ENCODE peak calls at places on chromosomes 1 and 21, in four cellular contexts. K is right atrium auricular region, Y is lower lobe of right lung, C is fibroblast of pulmonary artery. Z is an unnamed sample.

GRCh38 chr1:184296466-184297243 is 90.2 kb upstream of the C1orf21 start:
- DNase-seq in K (peak; percentile 96), Y (peak; percentile 64), C (peak; percentile 97), Z (peak; percentile 66)

GRCh38 chr1:107640207-107640606 is 324.8 kb downstream of the VAV3 start:
- DNase-seq in K (no peak), Y (peak; percentile 41), C (no peak), Z (no peak)

GRCh38 chr1:70143052-70143659 is 62.2 kb downstream of the LRRC40 start:
- DNase-seq in K (no peak), Y (no peak), C (peak; percentile 55), Z (no peak)

GRCh38 chr1:225418598-225418997 is 9.2 kb downstream of the LBR start:
- DNase-seq in K (no peak), Y (no peak), C (no peak), Z (no peak)

GRCh38 chr21:31459457-31459856 is 115.4 kb upstream of the TIAM1 start:
- DNase-seq in K (no peak), Y (no peak), C (no peak), Z (no peak)

GRCh38 chr1:196271212-196271947 is 336.9 kb downstream of the KCNT2 start:
- DNase-seq in K (no peak), Y (no peak), C (no peak), Z (no peak)

GRCh38 chr1:204653590-204654340 is 31.8 kb downstream of the LRRN2 start:
- DNase-seq in K (no peak), Y (no peak), C (no peak), Z (no peak)

GRCh38 chr1:66733348-66734017 is 18.8 kb upstream of the DYNLT5 start:
- DNase-seq in K (no peak), Y (no peak), C (no peak), Z (no peak)

GRCh38 chr1:111743679-111744101 is 4.5 kb upstream of the INKA2 start:
- DNase-seq in K (no peak), Y (peak; percentile 27), C (peak; percentile 70), Z (no peak)

GRCh38 chr21:39637971-39638628 is 25.4 kb downstream of the B3GALT5 start:
- DNase-seq in K (no peak), Y (no peak), C (no peak), Z (no peak)

GRCh38 chr1:164366014-164366413 is 193.0 kb upstream of the PBX1 start:
- DNase-seq in K (no peak), Y (no peak), C (no peak), Z (no peak)

GRCh38 chr1:43315963-43316737 is 15.4 kb downstream of the TIE1 start:
- DNase-seq in K (no peak), Y (no peak), C (peak; percentile 45), Z (peak; percentile 36)

GRCh38 chr1:43425045-43425444 is 28.7 kb downstream of the HYI start:
- DNase-seq in K (no peak), Y (no peak), C (no peak), Z (no peak)

GRCh38 chr1:13808729-13809131 is 108.7 kb downstream of the PRDM2 start:
- DNase-seq in K (no peak), Y (no peak), C (peak; percentile 55), Z (peak; percentile 61)

GRCh38 chr1:95021794-95022193 is 51.0 kb downstream of the ALG14 start:
- DNase-seq in K (no peak), Y (no peak), C (peak; percentile 33), Z (no peak)

GRCh38 chr1:26370591-26371382 is 1.8 kb downstream of the ZNF683 start:
- DNase-seq in K (no peak), Y (no peak), C (no peak), Z (no peak)

GRCh38 chr1:9784508-9785133 is 39.1 kb downstream of the CLSTN1 start:
- DNase-seq in K (no peak), Y (no peak), C (peak; percentile 75), Z (no peak)

GRCh38 chr1:12135612-12136011 is 31.2 kb upstream of the TNFRSF1B start:
- DNase-seq in K (peak; percentile 81), Y (no peak), C (no peak), Z (no peak)

GRCh38 chr1:235017191-235017590 is 111.4 kb downstream of the TOMM20 start:
- DNase-seq in K (no peak), Y (no peak), C (no peak), Z (no peak)

GRCh38 chr21:28805885-28806284 is 186.8 kb downstream of the LTN1 start:
- DNase-seq in K (no peak), Y (no peak), C (peak; percentile 97), Z (no peak)

GRCh38 chr1:7464736-7465135 is 306.4 kb upstream of the VAMP3 start:
- DNase-seq in K (no peak), Y (no peak), C (no peak), Z (no peak)

GRCh38 chr21:35333831-35334593 is 284.9 kb upstream of the RUNX1 start:
- DNase-seq in K (no peak), Y (peak; percentile 61), C (no peak), Z (peak; percentile 65)

GRCh38 chr1:93521618-93522017 is 73.7 kb downstream of the FNBP1L start:
- DNase-seq in K (no peak), Y (no peak), C (no peak), Z (no peak)

GRCh38 chr1:157566484-157567300 is 14.4 kb upstream of the FCRL5 start:
- DNase-seq in K (no peak), Y (no peak), C (no peak), Z (no peak)

GRCh38 chr21:37644666-37645065 is 271.6 kb downstream of the KCNJ6 start:
- DNase-seq in K (no peak), Y (no peak), C (peak; percentile 61), Z (no peak)

GRCh38 chr1:211928993-211929637 is 98.6 kb upstream of the LPGAT1 start:
- DNase-seq in K (no peak), Y (no peak), C (peak; percentile 46), Z (no peak)

GRCh38 chr1:205578780-205579571 is 52.8 kb downstream of the ELK4 start:
- DNase-seq in K (no peak), Y (no peak), C (no peak), Z (peak; percentile 57)

GRCh38 chr1:109307363-109308021 is 681 bp upstream of the MYBPHL start:
- DNase-seq in K (no peak), Y (peak; percentile 68), C (no peak), Z (peak; percentile 76)

GRCh38 chr1:9823693-9823942 is 147 bp downstream of the CLSTN1 start:
- DNase-seq in K (no peak), Y (no peak), C (no peak), Z (no peak)

GRCh38 chr1:215665212-215665611 is 98.1 kb downstream of the KCTD3 start:
- DNase-seq in K (no peak), Y (no peak), C (peak; percentile 36), Z (no peak)

GRCh38 chr1:220803401-220804201 is 16.9 kb downstream of the MTARC1 start:
- DNase-seq in K (peak; percentile 55), Y (no peak), C (peak; percentile 66), Z (no peak)

GRCh38 chr1:112501810-112502641 is 6.7 kb upstream of the WNT2B start:
- DNase-seq in K (peak; percentile 70), Y (peak; percentile 77), C (peak; percentile 72), Z (peak; percentile 85)

GRCh38 chr1:242043165-242043564 is 44.3 kb upstream of the MAP1LC3C start:
- DNase-seq in K (no peak), Y (no peak), C (no peak), Z (no peak)

GRCh38 chr21:23585419-23585818 is 2021.9 kb downstream of the MRPL39 start:
- DNase-seq in K (no peak), Y (no peak), C (no peak), Z (no peak)

GRCh38 chr21:14582934-14583628 is 37.0 kb upstream of the SAMSN1 start:
- DNase-seq in K (no peak), Y (no peak), C (no peak), Z (no peak)

GRCh38 chr1:147084273-147085096 is 87.8 kb downstream of the PRKAB2 start:
- DNase-seq in K (peak; percentile 86), Y (peak; percentile 60), C (peak; percentile 91), Z (no peak)

GRCh38 chr1:6205849-6206845 is at the start of gene RNF207:
- DNase-seq in K (no peak), Y (peak; percentile 83), C (peak; percentile 63), Z (peak; percentile 88)

GRCh38 chr1:173191011-173191410 is 16.1 kb downstream of the TNFSF4 start:
- DNase-seq in K (no peak), Y (no peak), C (peak; percentile 34), Z (no peak)
- H3K4me3 ChIP-seq in K (no peak overlapping the region), Y (no peak overlapping the region), C (no peak overlapping the region), Z (no peak overlapping the region)

GRCh38 chr1:155307247-155307740 is 1.4 kb upstream of the FDPS start:
- DNase-seq in K (no peak), Y (no peak), C (peak; percentile 63), Z (no peak)

GRCh38 chr1:155308493-155309422 is at the start of gene FDPS:
- DNase-seq in K (peak; percentile 100), Y (peak; percentile 99), C (peak; percentile 99), Z (peak; percentile 99)

GRCh38 chr1:155305881-155306391 is 2.7 kb upstream of the FDPS start:
- DNase-seq in K (no peak), Y (no peak), C (peak; percentile 23), Z (no peak)

GRCh38 chr1:155313266-155313665 is 4.6 kb downstream of the FDPS start:
- DNase-seq in K (no peak), Y (no peak), C (no peak), Z (no peak)

GRCh38 chr1:155309423-155310021 is 856 bp downstream of the FDPS start:
- DNase-seq in K (no peak), Y (peak; percentile 73), C (no peak), Z (peak; percentile 80)
- TF ChIP-seq CTCF in K (no peak), Y (no peak), C (no peak), Z (no peak)

DNA sequence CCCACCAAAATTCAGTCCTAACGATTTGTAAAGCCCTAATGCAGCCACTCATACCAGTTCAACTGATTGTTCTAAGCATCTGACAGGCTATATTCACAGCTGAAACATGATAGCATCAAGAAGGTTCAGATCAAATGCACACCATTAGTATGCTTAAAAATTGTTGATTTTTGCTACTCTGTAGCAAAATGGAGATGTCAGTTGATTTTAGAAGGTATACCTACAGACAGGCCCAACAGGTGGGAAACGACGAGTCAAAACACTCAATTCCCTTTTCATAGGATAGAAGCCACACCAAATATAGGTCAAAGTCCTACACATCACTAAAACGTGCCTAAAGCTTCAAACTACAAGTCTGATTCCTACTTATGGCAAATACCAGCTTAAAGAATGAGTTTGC is 6.7 kb downstream of the SFPQ start:
- DNase-seq in K (no peak), Y (no peak), C (no peak), Z (no peak)
- H3K4me3 ChIP-seq in K (no peak overlapping the region), Y (no peak overlapping the region), C (no peak overlapping the region), Z (no peak overlapping the region)

DNA sequence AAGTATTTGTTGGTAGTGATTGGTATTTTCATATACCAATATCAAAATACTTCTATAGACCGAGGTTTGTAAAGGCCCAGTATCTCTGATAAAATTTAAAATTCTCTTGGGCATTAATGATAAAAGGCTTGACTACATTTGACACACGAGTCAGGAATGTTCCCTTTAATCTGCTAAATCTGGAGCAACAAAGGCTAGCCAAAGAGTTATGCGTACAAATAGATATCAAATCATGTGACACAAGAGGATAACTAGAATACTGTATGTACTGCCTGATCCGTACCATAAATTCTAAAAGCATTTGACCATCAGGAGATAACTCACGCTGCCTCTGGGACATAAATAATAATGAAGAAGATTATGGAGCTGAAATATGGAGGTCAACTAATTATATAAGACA is 64.2 kb upstream of the SH3GLB1 start:
- DNase-seq in K (no peak), Y (no peak), C (peak; percentile 9), Z (no peak)
- TF ChIP-seq CTCF in K (no peak), Y (no peak), C (no peak), Z (no peak)